ENCODE peak calls at places on chromosomes 1 and 21, in eight cellular contexts. One of them, this sample, is unnamed.

GRCh38 chr1:173082913-173083312 is 32.2 kb upstream of the TNFSF18 start:
- DNase-seq in CD8-positive, alpha-beta memory T cell: no peak
- DNase-seq in H9: no peak
- DNase-seq in right lobe of liver: no peak
- DNase-seq in ovary: no peak
- DNase-seq in substantia nigra: no peak
- DNase-seq in lower lobe of right lung: no peak
- DNase-seq in effector memory CD4-positive, alpha-beta T cell: no peak
- DNase-seq in this sample: no peak

GRCh38 chr1:240122639-240123604 is 31.2 kb downstream of the FMN2 start:
- DNase-seq in CD8-positive, alpha-beta memory T cell: no peak
- DNase-seq in H9: no peak
- DNase-seq in right lobe of liver: no peak
- DNase-seq in ovary: no peak
- DNase-seq in substantia nigra: peak; percentile 30
- DNase-seq in lower lobe of right lung: peak; percentile 53
- DNase-seq in effector memory CD4-positive, alpha-beta T cell: no peak
- DNase-seq in this sample: no peak

GRCh38 chr1:19734056-19734455 is 65.7 kb downstream of the TMCO4 start:
- DNase-seq in CD8-positive, alpha-beta memory T cell: no peak
- DNase-seq in H9: no peak
- DNase-seq in right lobe of liver: no peak
- DNase-seq in ovary: no peak
- DNase-seq in substantia nigra: no peak
- DNase-seq in lower lobe of right lung: no peak
- DNase-seq in effector memory CD4-positive, alpha-beta T cell: no peak
- DNase-seq in this sample: no peak

GRCh38 chr1:97761637-97762036 is 159.2 kb downstream of the DPYD start:
- DNase-seq in CD8-positive, alpha-beta memory T cell: no peak
- DNase-seq in H9: no peak
- DNase-seq in right lobe of liver: no peak
- DNase-seq in ovary: no peak
- DNase-seq in substantia nigra: no peak
- DNase-seq in lower lobe of right lung: no peak
- DNase-seq in effector memory CD4-positive, alpha-beta T cell: no peak
- DNase-seq in this sample: no peak

GRCh38 chr1:182803846-182804245 is 14.3 kb downstream of the NPL start:
- DNase-seq in CD8-positive, alpha-beta memory T cell: no peak
- DNase-seq in H9: no peak
- DNase-seq in right lobe of liver: no peak
- DNase-seq in ovary: no peak
- DNase-seq in substantia nigra: no peak
- DNase-seq in lower lobe of right lung: no peak
- DNase-seq in effector memory CD4-positive, alpha-beta T cell: no peak
- DNase-seq in this sample: no peak

GRCh38 chr1:9538669-9539164 is 548 bp upstream of the SLC25A33 start:
- DNase-seq in CD8-positive, alpha-beta memory T cell: peak; percentile 6
- DNase-seq in H9: no peak
- DNase-seq in right lobe of liver: peak; percentile 59
- DNase-seq in ovary: peak; percentile 57
- DNase-seq in substantia nigra: no peak
- DNase-seq in lower lobe of right lung: peak; percentile 58
- DNase-seq in effector memory CD4-positive, alpha-beta T cell: no peak
- DNase-seq in this sample: peak; percentile 24

GRCh38 chr1:247079141-247079874 is 697 bp upstream of the ZNF670 start:
- DNase-seq in CD8-positive, alpha-beta memory T cell: no peak
- DNase-seq in H9: peak; percentile 55
- DNase-seq in right lobe of liver: no peak
- DNase-seq in ovary: no peak
- DNase-seq in substantia nigra: no peak
- DNase-seq in lower lobe of right lung: no peak
- DNase-seq in effector memory CD4-positive, alpha-beta T cell: no peak
- DNase-seq in this sample: no peak

GRCh38 chr1:59455206-59455605 is 158.3 kb downstream of the FGGY start:
- DNase-seq in CD8-positive, alpha-beta memory T cell: no peak
- DNase-seq in H9: no peak
- DNase-seq in right lobe of liver: no peak
- DNase-seq in ovary: no peak
- DNase-seq in substantia nigra: no peak
- DNase-seq in lower lobe of right lung: no peak
- DNase-seq in effector memory CD4-positive, alpha-beta T cell: no peak
- DNase-seq in this sample: no peak

GRCh38 chr1:171940373-171940772 is 99.1 kb downstream of the DNM3 start:
- DNase-seq in CD8-positive, alpha-beta memory T cell: no peak
- DNase-seq in H9: no peak
- DNase-seq in right lobe of liver: no peak
- DNase-seq in ovary: no peak
- DNase-seq in substantia nigra: no peak
- DNase-seq in lower lobe of right lung: no peak
- DNase-seq in effector memory CD4-positive, alpha-beta T cell: no peak
- DNase-seq in this sample: no peak

GRCh38 chr1:17829579-17829978 is 74.4 kb downstream of the ACTL8 start:
- DNase-seq in CD8-positive, alpha-beta memory T cell: no peak
- DNase-seq in H9: no peak
- DNase-seq in right lobe of liver: no peak
- DNase-seq in ovary: no peak
- DNase-seq in substantia nigra: no peak
- DNase-seq in lower lobe of right lung: no peak
- DNase-seq in effector memory CD4-positive, alpha-beta T cell: no peak
- DNase-seq in this sample: no peak

GRCh38 chr1:224065455-224065854 is 48.5 kb upstream of the FBXO28 start:
- DNase-seq in CD8-positive, alpha-beta memory T cell: no peak
- DNase-seq in H9: no peak
- DNase-seq in right lobe of liver: no peak
- DNase-seq in ovary: no peak
- DNase-seq in substantia nigra: no peak
- DNase-seq in lower lobe of right lung: no peak
- DNase-seq in effector memory CD4-positive, alpha-beta T cell: no peak
- DNase-seq in this sample: no peak

GRCh38 chr1:20483098-20483832 is 2.7 kb downstream of the CAMK2N1 start:
- DNase-seq in CD8-positive, alpha-beta memory T cell: no peak
- DNase-seq in H9: no peak
- DNase-seq in right lobe of liver: no peak
- DNase-seq in ovary: no peak
- DNase-seq in substantia nigra: no peak
- DNase-seq in lower lobe of right lung: no peak
- DNase-seq in effector memory CD4-positive, alpha-beta T cell: no peak
- DNase-seq in this sample: no peak

GRCh38 chr1:41661428-41662060 is 177.1 kb upstream of the EDN2 start:
- DNase-seq in CD8-positive, alpha-beta memory T cell: no peak
- DNase-seq in H9: no peak
- DNase-seq in right lobe of liver: no peak
- DNase-seq in ovary: no peak
- DNase-seq in substantia nigra: peak; percentile 51
- DNase-seq in lower lobe of right lung: peak; percentile 60
- DNase-seq in effector memory CD4-positive, alpha-beta T cell: no peak
- DNase-seq in this sample: no peak

GRCh38 chr1:2342384-2343022 is 48.9 kb downstream of the MORN1 start:
- DNase-seq in CD8-positive, alpha-beta memory T cell: no peak
- DNase-seq in H9: no peak
- DNase-seq in right lobe of liver: no peak
- DNase-seq in ovary: no peak
- DNase-seq in substantia nigra: no peak
- DNase-seq in lower lobe of right lung: peak; percentile 26
- DNase-seq in effector memory CD4-positive, alpha-beta T cell: no peak
- DNase-seq in this sample: no peak

GRCh38 chr21:45050361-45050785 is 24.0 kb upstream of the ADARB1 start:
- DNase-seq in CD8-positive, alpha-beta memory T cell: no peak
- DNase-seq in H9: no peak
- DNase-seq in right lobe of liver: no peak
- DNase-seq in ovary: no peak
- DNase-seq in substantia nigra: no peak
- DNase-seq in lower lobe of right lung: no peak
- DNase-seq in effector memory CD4-positive, alpha-beta T cell: no peak
- DNase-seq in this sample: no peak

GRCh38 chr1:205791568-205792180 is 16.4 kb upstream of the RAB29 start:
- DNase-seq in CD8-positive, alpha-beta memory T cell: peak; percentile 41
- DNase-seq in H9: peak; percentile 64
- DNase-seq in right lobe of liver: peak; percentile 71
- DNase-seq in ovary: peak; percentile 74
- DNase-seq in substantia nigra: peak; percentile 78
- DNase-seq in lower lobe of right lung: peak; percentile 65
- DNase-seq in effector memory CD4-positive, alpha-beta T cell: peak; percentile 22
- DNase-seq in this sample: peak; percentile 65

GRCh38 chr1:193058529-193059281 is 455 bp downstream of the UCHL5 start:
- DNase-seq in CD8-positive, alpha-beta memory T cell: peak; percentile 34
- DNase-seq in H9: peak; percentile 40
- DNase-seq in right lobe of liver: peak; percentile 59
- DNase-seq in ovary: peak; percentile 52
- DNase-seq in substantia nigra: no peak
- DNase-seq in lower lobe of right lung: peak; percentile 77
- DNase-seq in effector memory CD4-positive, alpha-beta T cell: peak; percentile 2
- DNase-seq in this sample: peak; percentile 23

GRCh38 chr1:32048440-32048839 is 24.3 kb upstream of the TMEM39B start:
- DNase-seq in CD8-positive, alpha-beta memory T cell: no peak
- DNase-seq in H9: no peak
- DNase-seq in right lobe of liver: no peak
- DNase-seq in ovary: no peak
- DNase-seq in substantia nigra: no peak
- DNase-seq in lower lobe of right lung: no peak
- DNase-seq in effector memory CD4-positive, alpha-beta T cell: no peak
- DNase-seq in this sample: no peak

DNA sequence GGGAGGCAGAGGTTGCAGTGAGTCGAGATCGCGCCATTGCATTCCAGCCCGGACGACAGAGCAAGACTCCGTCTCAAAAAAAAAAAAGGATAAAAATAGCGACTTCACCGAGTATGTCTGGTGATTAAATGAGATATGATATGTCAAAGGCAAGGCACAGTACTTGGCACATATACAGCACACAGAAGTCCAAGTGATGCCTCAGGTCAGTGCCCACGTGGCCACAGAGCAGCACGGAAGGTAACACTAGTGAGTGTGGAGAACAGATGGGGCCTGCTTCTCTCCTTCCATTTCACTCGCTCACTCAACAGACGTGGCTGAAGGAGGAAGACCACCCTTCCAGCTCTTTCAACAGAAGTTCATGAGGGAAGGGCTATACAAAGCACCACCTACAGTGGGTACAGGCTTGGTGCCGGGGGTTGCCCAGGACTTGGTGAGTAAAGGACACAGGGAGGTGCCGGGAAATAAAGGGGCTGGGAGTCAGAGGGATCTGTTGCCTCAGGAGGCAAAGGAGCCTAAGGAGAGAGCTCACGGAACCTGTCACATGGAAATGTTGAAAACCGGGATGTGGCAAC is 8.9 kb downstream of the CSRP1 start:
- DNase-seq in CD8-positive, alpha-beta memory T cell: no peak
- DNase-seq in H9: no peak
- DNase-seq in right lobe of liver: no peak
- DNase-seq in ovary: no peak
- DNase-seq in substantia nigra: no peak
- DNase-seq in lower lobe of right lung: no peak
- DNase-seq in effector memory CD4-positive, alpha-beta T cell: no peak
- DNase-seq in this sample: no peak
- H3K27ac ChIP-seq in CD8-positive, alpha-beta memory T cell: no peak overlapping the region
- H3K27ac ChIP-seq in H9: no peak overlapping the region
- H3K27ac ChIP-seq in right lobe of liver: peak overlapping the region; percentile 4
- H3K27ac ChIP-seq in ovary: peak overlapping the region; percentile 33
- H3K27ac ChIP-seq in substantia nigra: peak overlapping the region; percentile 98
- H3K27ac ChIP-seq in lower lobe of right lung: peak overlapping the region; percentile 9
- H3K27ac ChIP-seq in effector memory CD4-positive, alpha-beta T cell: no peak overlapping the region
- H3K27ac ChIP-seq in this sample: peak overlapping the region; percentile 99

DNA sequence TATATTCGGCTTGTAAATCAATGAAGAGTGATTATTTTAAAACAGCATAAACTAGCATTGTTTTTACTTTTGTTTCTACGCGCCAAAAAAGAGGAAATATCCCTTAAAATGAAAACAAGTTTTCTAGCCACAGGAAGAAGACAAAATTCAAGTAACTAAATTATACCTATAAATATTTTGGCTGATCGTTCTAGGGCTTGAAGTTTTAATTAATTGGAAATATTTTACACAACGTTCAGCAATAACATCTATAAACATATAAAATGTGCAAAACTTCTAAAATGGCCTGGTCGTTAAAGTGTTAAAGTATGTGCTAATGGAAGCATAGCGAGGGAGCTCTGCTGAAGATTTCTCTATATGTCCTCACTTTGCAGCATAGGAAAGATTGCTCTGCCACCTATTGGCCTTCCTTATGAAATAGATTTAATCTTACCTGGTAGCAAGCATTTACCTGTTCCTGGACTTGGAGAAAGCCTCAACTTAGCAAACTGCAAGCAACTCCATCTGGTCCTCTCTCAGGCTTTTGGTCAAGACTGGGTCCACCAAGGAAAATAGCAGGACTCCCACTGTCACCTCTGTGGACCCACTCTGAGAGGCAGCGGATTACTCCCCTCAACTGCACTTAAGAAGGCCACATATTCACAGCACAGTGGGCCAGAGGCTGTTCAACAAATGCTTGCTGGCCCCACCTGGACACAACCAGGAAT is 351.3 kb upstream of the RUNX1 start:
- DNase-seq in CD8-positive, alpha-beta memory T cell: peak; percentile 8
- DNase-seq in H9: no peak
- DNase-seq in right lobe of liver: no peak
- DNase-seq in ovary: no peak
- DNase-seq in substantia nigra: no peak
- DNase-seq in lower lobe of right lung: no peak
- DNase-seq in effector memory CD4-positive, alpha-beta T cell: peak; percentile 0
- DNase-seq in this sample: no peak
- H3K27ac ChIP-seq in CD8-positive, alpha-beta memory T cell: no peak overlapping the region
- H3K27ac ChIP-seq in H9: no peak overlapping the region
- H3K27ac ChIP-seq in right lobe of liver: no peak overlapping the region
- H3K27ac ChIP-seq in ovary: no peak overlapping the region
- H3K27ac ChIP-seq in substantia nigra: no peak overlapping the region
- H3K27ac ChIP-seq in lower lobe of right lung: no peak overlapping the region
- H3K27ac ChIP-seq in effector memory CD4-positive, alpha-beta T cell: no peak overlapping the region
- H3K27ac ChIP-seq in this sample: no peak overlapping the region

GRCh38 chr1:170126691-170127090 is 19.1 kb upstream of the NTMT2 start:
- DNase-seq in CD8-positive, alpha-beta memory T cell: no peak
- DNase-seq in H9: peak; percentile 41
- DNase-seq in right lobe of liver: no peak
- DNase-seq in ovary: no peak
- DNase-seq in substantia nigra: no peak
- DNase-seq in lower lobe of right lung: no peak
- DNase-seq in effector memory CD4-positive, alpha-beta T cell: no peak
- DNase-seq in this sample: no peak
- H3K27ac ChIP-seq in CD8-positive, alpha-beta memory T cell: no peak overlapping the region
- H3K27ac ChIP-seq in H9: no peak overlapping the region
- H3K27ac ChIP-seq in right lobe of liver: no peak overlapping the region
- H3K27ac ChIP-seq in ovary: no peak overlapping the region
- H3K27ac ChIP-seq in substantia nigra: no peak overlapping the region
- H3K27ac ChIP-seq in lower lobe of right lung: no peak overlapping the region
- H3K27ac ChIP-seq in effector memory CD4-positive, alpha-beta T cell: no peak overlapping the region
- H3K27ac ChIP-seq in this sample: no peak overlapping the region

DNA sequence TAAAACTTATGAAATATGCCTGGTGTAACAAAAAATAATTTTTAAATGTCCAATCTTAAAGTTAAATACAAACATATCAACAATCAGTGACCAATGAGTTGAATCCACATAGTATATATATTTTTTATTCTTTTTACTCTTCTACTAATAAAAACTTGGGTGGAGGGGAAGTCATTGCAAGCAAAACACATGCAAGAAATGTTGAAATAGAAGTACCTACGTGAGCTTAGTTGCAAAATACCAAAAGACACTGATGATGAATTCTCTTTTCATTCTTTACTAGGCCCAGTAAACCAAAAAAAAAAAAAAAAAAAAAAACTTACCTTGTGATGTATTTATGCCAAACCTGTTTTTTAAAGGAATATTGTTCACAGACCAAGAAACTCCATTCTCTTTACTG is 26.4 kb upstream of the PLA2G4A start:
- DNase-seq in CD8-positive, alpha-beta memory T cell: no peak
- DNase-seq in H9: no peak
- DNase-seq in right lobe of liver: no peak
- DNase-seq in ovary: no peak
- DNase-seq in substantia nigra: no peak
- DNase-seq in lower lobe of right lung: no peak
- DNase-seq in effector memory CD4-positive, alpha-beta T cell: no peak
- DNase-seq in this sample: no peak
- H3K27ac ChIP-seq in CD8-positive, alpha-beta memory T cell: no peak overlapping the region
- H3K27ac ChIP-seq in H9: no peak overlapping the region
- H3K27ac ChIP-seq in right lobe of liver: no peak overlapping the region
- H3K27ac ChIP-seq in ovary: no peak overlapping the region
- H3K27ac ChIP-seq in substantia nigra: no peak overlapping the region
- H3K27ac ChIP-seq in lower lobe of right lung: no peak overlapping the region
- H3K27ac ChIP-seq in effector memory CD4-positive, alpha-beta T cell: no peak overlapping the region
- H3K27ac ChIP-seq in this sample: no peak overlapping the region

This sample was measured in uterus.